ENCODE peak calls at places on chromosome 3, in eight cellular contexts. U is right cardiac atrium; C is upper lobe of right lung; L is left lung; T is SK-N-SH treated with all-trans-retinoic acid at 6 μM for 48 hours; E is RWPE2; G is activated naive CD8-positive, alpha-beta T cell treated with anti-CD3 and anti-CD28 coated beads, Interleukin-2, amount 50 U/mL, for 24 hours; F is activated CD8-positive, alpha-beta T cell treated with anti-CD3 and anti-CD28 coated beads, Interleukin-2, amount 10 ng/mL, durations not matched to agents 7 days and 5 days. R is an unnamed sample.

GRCh38 chr3:146838221-146838620 is 233.1 kb upstream of the PLSCR5 start:
- ATAC-seq in U (no peak), C (no peak), L (no peak), T (no peak), F (no peak), G (no peak), E (no peak), R (no peak)

GRCh38 chr3:72171946-72172345 is 387.0 kb upstream of the PROK2 start:
- ATAC-seq in E (no peak), G (no peak), T (no peak), L (no peak), F (no peak), C (no peak), U (peak), R (no peak)

GRCh38 chr3:38365469-38366062 is 19.0 kb downstream of the XYLB start:
- ATAC-seq in U (no peak), G (no peak), E (no peak), L (no peak), C (no peak), F (no peak), T (no peak), R (no peak)

GRCh38 chr3:52193059-52193458 is 4.9 kb upstream of the ALAS1 start:
- ATAC-seq in C (no peak), U (no peak), G (no peak), E (peak), F (no peak), L (no peak), T (peak), R (no peak)

GRCh38 chr3:47441796-47442551 is 33.8 kb downstream of the SCAP start:
- ATAC-seq in C (no peak), T (no peak), G (no peak), E (no peak), U (no peak), L (no peak), F (no peak), R (no peak)

GRCh38 chr3:48596157-48596556 is 1.0 kb upstream of the COL7A1 start:
- ATAC-seq in U (no peak), G (no peak), C (no peak), E (no peak), L (no peak), F (no peak), T (peak), R (no peak)

GRCh38 chr3:52512727-52513126 is 17.6 kb downstream of the STAB1 start:
- ATAC-seq in U (no peak), L (no peak), C (no peak), F (no peak), E (no peak), G (no peak), T (no peak), R (no peak)

GRCh38 chr3:16064660-16065414 is 109.6 kb upstream of the GALNT15 start:
- ATAC-seq in U (peak), E (no peak), T (peak), C (peak), F (no peak), G (no peak), L (peak), R (no peak)

GRCh38 chr3:194167873-194168272 is 31.9 kb downstream of the HES1 start:
- ATAC-seq in U (no peak), T (no peak), C (peak), E (no peak), G (no peak), L (no peak), F (no peak), R (no peak)

GRCh38 chr3:29751647-29752263 is 470.9 kb downstream of the RBMS3 start:
- ATAC-seq in F (no peak), T (no peak), L (no peak), G (no peak), U (peak), E (no peak), C (no peak), R (no peak)

GRCh38 chr3:119149484-119149883 is 3.5 kb downstream of the TEX55 start:
- ATAC-seq in U (no peak), L (no peak), F (no peak), C (no peak), E (no peak), T (no peak), G (no peak), R (peak)

GRCh38 chr3:99774467-99774866 is 43.2 kb upstream of the CMSS1 start:
- ATAC-seq in G (peak), U (peak), F (no peak), L (peak), C (no peak), E (peak), T (peak), R (peak)

GRCh38 chr3:30970183-30970582 is 75.7 kb upstream of the GADL1 start:
- ATAC-seq in T (peak), L (no peak), C (no peak), F (no peak), E (peak), G (no peak), U (no peak), R (no peak)